ENCODE peak calls at places on chromosome 9, in nine cellular contexts. One of them, this sample, is unnamed.

GRCh38 chr9:76729116-76729515 is 35.1 kb upstream of the PCA3 start:
- DNase-seq in colonic mucosa: no peak
- DNase-seq in cardiac muscle cell: no peak
- DNase-seq in RWPE2: no peak
- DNase-seq in PC-9: no peak
- DNase-seq in MCF 10A: no peak
- DNase-seq in RWPE1: no peak
- DNase-seq in GM23338: no peak
- DNase-seq in GM12878: no peak
- DNase-seq in this sample: no peak

GRCh38 chr9:36164361-36164760 is 4.8 kb upstream of the CCIN start:
- DNase-seq in colonic mucosa: no peak
- DNase-seq in MCF 10A: no peak
- DNase-seq in RWPE1: no peak
- DNase-seq in GM12878: no peak
- DNase-seq in cardiac muscle cell: no peak
- DNase-seq in RWPE2: no peak
- DNase-seq in GM23338: no peak
- DNase-seq in PC-9: no peak
- DNase-seq in this sample: no peak

GRCh38 chr9:88816141-88816540 is 175.1 kb upstream of the S1PR3 start:
- DNase-seq in cardiac muscle cell: peak; percentile 50
- DNase-seq in RWPE1: no peak
- DNase-seq in MCF 10A: no peak
- DNase-seq in GM12878: no peak
- DNase-seq in colonic mucosa: no peak
- DNase-seq in RWPE2: no peak
- DNase-seq in GM23338: no peak
- DNase-seq in PC-9: no peak
- DNase-seq in this sample: no peak

GRCh38 chr9:87567988-87568800 is 70.5 kb downstream of the DAPK1 start:
- DNase-seq in GM23338: no peak
- DNase-seq in RWPE1: no peak
- DNase-seq in PC-9: no peak
- DNase-seq in cardiac muscle cell: no peak
- DNase-seq in colonic mucosa: no peak
- DNase-seq in RWPE2: no peak
- DNase-seq in GM12878: no peak
- DNase-seq in MCF 10A: no peak
- DNase-seq in this sample: no peak

GRCh38 chr9:34742710-34743109 is 32.8 kb upstream of the CCL21 start:
- DNase-seq in RWPE2: no peak
- DNase-seq in colonic mucosa: no peak
- DNase-seq in RWPE1: no peak
- DNase-seq in GM12878: no peak
- DNase-seq in cardiac muscle cell: no peak
- DNase-seq in MCF 10A: no peak
- DNase-seq in GM23338: no peak
- DNase-seq in PC-9: no peak
- DNase-seq in this sample: no peak

GRCh38 chr9:20625003-20625349 is 2.7 kb upstream of the MLLT3 start:
- DNase-seq in MCF 10A: no peak
- DNase-seq in cardiac muscle cell: no peak
- DNase-seq in RWPE2: no peak
- DNase-seq in colonic mucosa: no peak
- DNase-seq in PC-9: no peak
- DNase-seq in GM12878: no peak
- DNase-seq in GM23338: no peak
- DNase-seq in RWPE1: no peak
- DNase-seq in this sample: no peak

GRCh38 chr9:96222132-96222531 is 79.8 kb downstream of the HSD17B3 start:
- DNase-seq in GM12878: no peak
- DNase-seq in MCF 10A: peak; percentile 32
- DNase-seq in GM23338: peak; percentile 75
- DNase-seq in PC-9: no peak
- DNase-seq in cardiac muscle cell: peak; percentile 46
- DNase-seq in RWPE1: peak; percentile 43
- DNase-seq in colonic mucosa: no peak
- DNase-seq in RWPE2: no peak
- DNase-seq in this sample: no peak

GRCh38 chr9:109317979-109318671 is 2.7 kb downstream of the EPB41L4B start:
- DNase-seq in PC-9: no peak
- DNase-seq in RWPE1: peak; percentile 85
- DNase-seq in MCF 10A: peak; percentile 59
- DNase-seq in RWPE2: no peak
- DNase-seq in GM12878: no peak
- DNase-seq in cardiac muscle cell: no peak
- DNase-seq in GM23338: peak; percentile 93
- DNase-seq in colonic mucosa: no peak
- DNase-seq in this sample: no peak

GRCh38 chr9:108703414-108703813 is 152.4 kb downstream of the ACTL7B start:
- DNase-seq in RWPE1: no peak
- DNase-seq in GM12878: no peak
- DNase-seq in RWPE2: no peak
- DNase-seq in GM23338: no peak
- DNase-seq in cardiac muscle cell: no peak
- DNase-seq in colonic mucosa: no peak
- DNase-seq in MCF 10A: no peak
- DNase-seq in PC-9: no peak
- DNase-seq in this sample: no peak

GRCh38 chr9:36320457-36320856 is 62.2 kb upstream of the GNE start:
- DNase-seq in cardiac muscle cell: no peak
- DNase-seq in colonic mucosa: no peak
- DNase-seq in GM12878: no peak
- DNase-seq in MCF 10A: no peak
- DNase-seq in GM23338: no peak
- DNase-seq in RWPE2: no peak
- DNase-seq in RWPE1: peak; percentile 75
- DNase-seq in PC-9: peak; percentile 56
- DNase-seq in this sample: no peak

GRCh38 chr9:120742951-120743416 is 28.7 kb upstream of the MEGF9 start:
- DNase-seq in RWPE1: peak; percentile 66
- DNase-seq in colonic mucosa: no peak
- DNase-seq in GM23338: peak; percentile 78
- DNase-seq in MCF 10A: peak; percentile 60
- DNase-seq in RWPE2: no peak
- DNase-seq in PC-9: no peak
- DNase-seq in GM12878: no peak
- DNase-seq in cardiac muscle cell: peak; percentile 42
- DNase-seq in this sample: no peak

GRCh38 chr9:37952731-37953130 is 48.8 kb upstream of the SLC25A51 start:
- DNase-seq in RWPE2: no peak
- DNase-seq in GM12878: no peak
- DNase-seq in PC-9: no peak
- DNase-seq in MCF 10A: peak; percentile 89
- DNase-seq in cardiac muscle cell: peak; percentile 49
- DNase-seq in colonic mucosa: no peak
- DNase-seq in RWPE1: peak; percentile 67
- DNase-seq in GM23338: no peak
- DNase-seq in this sample: no peak

GRCh38 chr9:101311759-101312420 is 72.9 kb downstream of the BAAT start:
- DNase-seq in PC-9: peak; percentile 61
- DNase-seq in GM12878: peak; percentile 23
- DNase-seq in RWPE2: no peak
- DNase-seq in GM23338: peak; percentile 96
- DNase-seq in RWPE1: peak; percentile 70
- DNase-seq in MCF 10A: peak; percentile 84
- DNase-seq in cardiac muscle cell: peak; percentile 91
- DNase-seq in colonic mucosa: no peak
- DNase-seq in this sample: no peak

GRCh38 chr9:99221266-99221622 is 498 bp downstream of the ALG2 start:
- DNase-seq in GM12878: no peak
- DNase-seq in RWPE2: no peak
- DNase-seq in MCF 10A: no peak
- DNase-seq in cardiac muscle cell: no peak
- DNase-seq in RWPE1: no peak
- DNase-seq in colonic mucosa: no peak
- DNase-seq in PC-9: no peak
- DNase-seq in GM23338: no peak
- DNase-seq in this sample: no peak

GRCh38 chr9:137147091-137147792 is 8.3 kb downstream of the GRIN1 start:
- DNase-seq in GM23338: no peak
- DNase-seq in MCF 10A: no peak
- DNase-seq in cardiac muscle cell: no peak
- DNase-seq in GM12878: no peak
- DNase-seq in PC-9: no peak
- DNase-seq in colonic mucosa: no peak
- DNase-seq in RWPE2: no peak
- DNase-seq in RWPE1: no peak
- DNase-seq in this sample: no peak

GRCh38 chr9:14565352-14565956 is 127.8 kb downstream of the ZDHHC21 start:
- DNase-seq in MCF 10A: no peak
- DNase-seq in GM12878: peak; percentile 9
- DNase-seq in RWPE2: no peak
- DNase-seq in colonic mucosa: no peak
- DNase-seq in PC-9: no peak
- DNase-seq in RWPE1: no peak
- DNase-seq in cardiac muscle cell: no peak
- DNase-seq in GM23338: no peak
- DNase-seq in this sample: no peak

GRCh38 chr9:14561929-14562386 is 131.3 kb downstream of the ZDHHC21 start:
- DNase-seq in colonic mucosa: no peak
- DNase-seq in RWPE2: no peak
- DNase-seq in RWPE1: no peak
- DNase-seq in MCF 10A: no peak
- DNase-seq in GM12878: no peak
- DNase-seq in PC-9: no peak
- DNase-seq in cardiac muscle cell: no peak
- DNase-seq in GM23338: peak; percentile 53
- DNase-seq in this sample: no peak

GRCh38 chr9:14560194-14560593 is 133.0 kb downstream of the ZDHHC21 start:
- DNase-seq in cardiac muscle cell: no peak
- DNase-seq in colonic mucosa: no peak
- DNase-seq in PC-9: no peak
- DNase-seq in GM23338: no peak
- DNase-seq in RWPE1: no peak
- DNase-seq in RWPE2: no peak
- DNase-seq in MCF 10A: no peak
- DNase-seq in GM12878: peak; percentile 7
- DNase-seq in this sample: no peak

GRCh38 chr9:14563902-14564578 is 129.2 kb downstream of the ZDHHC21 start:
- DNase-seq in GM12878: no peak
- DNase-seq in GM23338: no peak
- DNase-seq in MCF 10A: no peak
- DNase-seq in RWPE1: no peak
- DNase-seq in RWPE2: no peak
- DNase-seq in colonic mucosa: no peak
- DNase-seq in cardiac muscle cell: no peak
- DNase-seq in PC-9: no peak
- DNase-seq in this sample: no peak
- TF ChIP-seq CTCF in GM12878: no peak
- TF ChIP-seq CTCF in GM23338: no peak
- TF ChIP-seq CTCF in MCF 10A: no peak
- TF ChIP-seq CTCF in RWPE1: no peak
- TF ChIP-seq CTCF in RWPE2: no peak
- TF ChIP-seq CTCF in colonic mucosa: no peak
- TF ChIP-seq CTCF in cardiac muscle cell: no peak
- TF ChIP-seq CTCF in PC-9: no peak
- TF ChIP-seq CTCF in this sample: no peak

GRCh38 chr9:127634698-127635097 is 22.6 kb downstream of the STXBP1 start:
- DNase-seq in GM23338: peak; percentile 52
- DNase-seq in colonic mucosa: no peak
- DNase-seq in RWPE2: no peak
- DNase-seq in cardiac muscle cell: no peak
- DNase-seq in GM12878: no peak
- DNase-seq in PC-9: no peak
- DNase-seq in MCF 10A: peak; percentile 54
- DNase-seq in RWPE1: no peak
- DNase-seq in this sample: no peak
- TF ChIP-seq CTCF in GM23338: peak; percentile 64
- TF ChIP-seq CTCF in colonic mucosa: no peak
- TF ChIP-seq CTCF in RWPE2: no peak
- TF ChIP-seq CTCF in cardiac muscle cell: no peak
- TF ChIP-seq CTCF in GM12878: no peak
- TF ChIP-seq CTCF in PC-9: peak; percentile 27
- TF ChIP-seq CTCF in MCF 10A: no peak
- TF ChIP-seq CTCF in RWPE1: no peak
- TF ChIP-seq CTCF in this sample: no peak

DNA sequence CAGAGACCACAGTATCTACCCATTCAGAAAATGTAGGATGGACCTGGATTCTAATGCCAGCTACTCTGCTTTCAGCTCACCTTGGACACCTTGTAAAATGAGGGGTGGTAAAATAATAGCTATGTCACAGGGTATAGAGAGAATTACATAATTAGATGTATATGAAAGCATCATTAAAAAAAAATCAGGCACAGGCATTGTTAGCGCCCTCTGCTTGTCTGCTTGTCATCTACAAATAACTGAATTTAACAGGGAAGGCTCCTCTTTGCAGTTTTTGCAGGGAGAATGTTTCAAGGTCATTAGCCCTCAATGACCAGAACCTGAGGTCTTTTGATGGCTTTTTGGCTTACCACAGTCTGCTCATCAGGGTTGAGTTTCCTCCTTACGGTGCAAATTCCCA is 58.0 kb downstream of the GPR21 start:
- DNase-seq in GM12878: no peak
- DNase-seq in GM23338: no peak
- DNase-seq in RWPE2: no peak
- DNase-seq in PC-9: no peak
- DNase-seq in cardiac muscle cell: no peak
- DNase-seq in MCF 10A: no peak
- DNase-seq in RWPE1: no peak
- DNase-seq in colonic mucosa: no peak
- DNase-seq in this sample: no peak
- TF ChIP-seq CTCF in GM12878: peak; percentile 6
- TF ChIP-seq CTCF in GM23338: peak; percentile 49
- TF ChIP-seq CTCF in RWPE2: peak; percentile 19
- TF ChIP-seq CTCF in PC-9: peak; percentile 28
- TF ChIP-seq CTCF in cardiac muscle cell: no peak
- TF ChIP-seq CTCF in MCF 10A: no peak
- TF ChIP-seq CTCF in RWPE1: no peak
- TF ChIP-seq CTCF in colonic mucosa: no peak
- TF ChIP-seq CTCF in this sample: no peak

GRCh38 chr9:126894052-126894603 is 20.5 kb upstream of the RALGPS1 start:
- DNase-seq in colonic mucosa: no peak
- DNase-seq in RWPE2: no peak
- DNase-seq in RWPE1: peak; percentile 26
- DNase-seq in PC-9: no peak
- DNase-seq in GM23338: peak; percentile 27
- DNase-seq in GM12878: no peak
- DNase-seq in MCF 10A: no peak
- DNase-seq in cardiac muscle cell: no peak
- DNase-seq in this sample: no peak

GRCh38 chr9:126891676-126892075 is 22.9 kb upstream of the RALGPS1 start:
- DNase-seq in RWPE2: no peak
- DNase-seq in MCF 10A: no peak
- DNase-seq in GM12878: no peak
- DNase-seq in RWPE1: no peak
- DNase-seq in GM23338: no peak
- DNase-seq in colonic mucosa: no peak
- DNase-seq in cardiac muscle cell: no peak
- DNase-seq in PC-9: peak; percentile 64
- DNase-seq in this sample: no peak

DNA sequence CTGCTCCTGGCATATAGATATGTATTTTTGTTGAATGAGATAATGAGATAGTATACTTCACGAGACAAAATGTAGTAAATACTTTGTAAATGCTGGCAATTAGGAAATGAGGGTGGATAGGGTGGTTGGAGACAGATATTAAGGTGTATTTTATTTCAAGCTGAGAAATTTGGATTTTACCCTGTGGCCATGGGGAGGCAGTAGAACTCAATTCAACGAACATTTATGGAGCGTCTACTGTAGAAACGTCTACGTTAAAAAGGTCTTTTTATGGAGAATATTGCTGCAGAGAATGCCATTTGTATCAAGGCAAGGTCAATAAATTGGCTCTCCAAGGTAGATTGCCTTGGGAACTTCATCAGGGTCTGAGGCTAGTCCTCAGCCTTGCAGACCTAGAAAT is 21.5 kb upstream of the RALGPS1 start:
- DNase-seq in RWPE2: no peak
- DNase-seq in cardiac muscle cell: no peak
- DNase-seq in GM12878: no peak
- DNase-seq in RWPE1: no peak
- DNase-seq in MCF 10A: no peak
- DNase-seq in PC-9: no peak
- DNase-seq in colonic mucosa: no peak
- DNase-seq in GM23338: peak; percentile 61
- DNase-seq in this sample: no peak
- TF ChIP-seq CTCF in RWPE2: no peak
- TF ChIP-seq CTCF in cardiac muscle cell: peak; percentile 20
- TF ChIP-seq CTCF in GM12878: no peak
- TF ChIP-seq CTCF in RWPE1: peak; percentile 18
- TF ChIP-seq CTCF in MCF 10A: no peak
- TF ChIP-seq CTCF in PC-9: peak; percentile 37
- TF ChIP-seq CTCF in colonic mucosa: peak; percentile 12
- TF ChIP-seq CTCF in GM23338: peak; percentile 69
- TF ChIP-seq CTCF in this sample: no peak

This sample was measured in activated B cell treated with CpG ODN at 0.5 μM for 24 hours.